ENCODE peak calls at places on chromosomes 6 and 20, in eight cellular contexts. H, C, K, O, J, U, F and D are unnamed samples.

GRCh38 chr20:18928626-18929025 is 115.0 kb downstream of the SCP2D1 start:
- DNase-seq in H (no peak), C (no peak), K (no peak), O (no peak), J (no peak), U (no peak), F (no peak), D (no peak)

GRCh38 chr6:57158658-57159057 is 13.5 kb upstream of the BAG2 start:
- DNase-seq in H (no peak), C (no peak), K (no peak), O (no peak), J (no peak), U (no peak), F (no peak), D (peak)

GRCh38 chr20:52105573-52106422 is 85.8 kb downstream of the ZFP64 start:
- DNase-seq in H (no peak), C (no peak), K (no peak), O (no peak), J (no peak), U (no peak), F (no peak), D (peak)

GRCh38 chr20:54629632-54630031 is 154.2 kb downstream of the DOK5 start:
- DNase-seq in H (no peak), C (no peak), K (no peak), O (no peak), J (no peak), U (no peak), F (no peak), D (no peak)

GRCh38 chr6:155939253-155939652 is 483.6 kb upstream of the NOX3 start:
- DNase-seq in H (no peak), C (no peak), K (no peak), O (no peak), J (no peak), U (no peak), F (no peak), D (no peak)

GRCh38 chr20:21179796-21180195 is 53.9 kb downstream of the KIZ start:
- DNase-seq in H (no peak), C (no peak), K (no peak), O (no peak), J (no peak), U (no peak), F (no peak), D (no peak)

GRCh38 chr20:62048821-62049291 is 16.8 kb downstream of the TAF4 start:
- DNase-seq in H (peak), C (peak), K (peak), O (no peak), J (no peak), U (no peak), F (no peak), D (no peak)

GRCh38 chr6:140537834-140538680 is 1163.6 kb upstream of the CITED2 start:
- DNase-seq in H (no peak), C (peak), K (no peak), O (no peak), J (peak), U (no peak), F (no peak), D (peak)

GRCh38 chr20:53621482-53622246 is 28.0 kb upstream of the ZNF217 start:
- DNase-seq in H (no peak), C (no peak), K (peak), O (peak), J (peak), U (peak), F (peak), D (peak)

GRCh38 chr6:117397536-117398227 is 28.1 kb downstream of the ROS1 start:
- DNase-seq in H (no peak), C (no peak), K (no peak), O (no peak), J (no peak), U (no peak), F (no peak), D (no peak)

GRCh38 chr20:51934301-51935002 is 132.1 kb upstream of the SALL4 start:
- DNase-seq in H (no peak), C (no peak), K (no peak), O (no peak), J (no peak), U (no peak), F (no peak), D (no peak)

GRCh38 chr20:41697861-41698559 is 79.8 kb upstream of the CHD6 start:
- DNase-seq in H (no peak), C (no peak), K (no peak), O (no peak), J (no peak), U (no peak), F (no peak), D (peak)

GRCh38 chr6:16244869-16245451 is 6.6 kb downstream of the GMPR start:
- DNase-seq in H (no peak), C (no peak), K (no peak), O (no peak), J (no peak), U (no peak), F (no peak), D (peak)

GRCh38 chr6:3788408-3789017 is 37.0 kb upstream of the PXDC1 start:
- DNase-seq in H (no peak), C (no peak), K (no peak), O (no peak), J (no peak), U (no peak), F (no peak), D (no peak)

DNA sequence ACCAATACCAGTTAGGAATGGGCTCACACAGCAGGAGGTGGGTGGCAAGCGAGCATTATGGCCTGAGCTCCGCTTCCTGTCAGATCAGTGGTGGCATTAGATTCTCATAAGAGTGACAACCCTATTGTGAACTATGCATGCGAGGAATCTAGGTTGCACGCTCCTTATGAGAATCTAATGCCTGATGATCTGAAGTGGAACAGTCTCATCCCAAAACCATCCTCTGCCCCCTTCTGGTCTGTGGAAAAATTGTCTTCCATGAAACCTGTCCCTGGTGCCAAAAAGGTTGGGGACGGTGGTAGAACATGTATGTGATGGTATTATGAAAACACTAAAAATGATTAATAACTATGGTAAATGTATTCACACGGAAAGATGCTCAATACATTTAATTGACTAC is 99.7 kb upstream of the HIVEP1 start:
- DNase-seq in H (no peak), C (no peak), K (no peak), O (no peak), J (no peak), U (no peak), F (no peak), D (no peak)
- TF ChIP-seq CTCF in H (no peak), C (no peak), K (no peak), O (peak), J (no peak), U (no peak), F (no peak), D (peak)

GRCh38 chr6:11778648-11779307 is at the start of gene ADTRP:
- DNase-seq in H (no peak), C (peak), K (peak), O (no peak), J (peak), U (peak), F (no peak), D (no peak)
- H3K27ac ChIP-seq in H (no peak), C (peak), K (peak), O (no peak), J (no peak), U (peak), F (no peak), D (no peak)

DNA sequence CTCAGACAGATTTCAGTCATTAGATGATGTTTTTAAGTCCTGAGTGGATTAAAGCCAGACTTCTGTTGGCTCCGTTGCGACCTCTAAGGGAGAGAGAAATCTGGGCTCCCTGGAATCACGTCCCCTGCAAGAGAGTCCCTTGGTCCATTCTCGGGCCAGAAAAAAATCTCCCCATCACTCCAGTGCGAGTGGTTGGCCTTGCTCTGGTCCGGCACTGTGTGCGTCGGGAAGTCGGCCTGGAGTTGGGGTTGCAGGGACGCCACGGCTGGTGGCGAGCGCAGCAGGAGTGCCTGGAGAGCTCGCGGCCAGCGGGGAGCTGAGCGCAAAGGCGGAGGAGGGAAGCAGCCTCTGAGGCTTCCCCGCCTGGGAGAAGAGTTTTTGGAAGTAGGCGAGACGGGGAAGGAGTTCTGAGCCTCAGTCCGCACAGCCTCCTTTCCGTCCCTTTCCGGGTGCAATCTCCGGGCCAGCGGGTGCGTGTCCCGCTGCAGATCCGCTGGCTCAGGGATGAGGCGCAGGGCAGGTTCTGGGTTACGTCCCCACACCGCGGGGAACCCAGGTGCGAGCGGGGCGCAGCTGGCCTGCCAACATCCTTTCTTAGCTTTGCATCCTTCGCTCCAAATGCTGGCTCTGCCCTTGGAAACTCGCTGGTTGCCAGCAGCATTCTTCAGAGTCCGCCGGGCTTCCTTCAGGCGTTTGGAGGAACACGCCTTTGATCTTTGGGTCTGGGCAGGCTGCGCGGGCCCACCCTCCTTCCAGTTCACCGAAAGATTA is 6.8 kb downstream of the TCF21 start:
- DNase-seq in H (no peak), C (no peak), K (peak), O (no peak), J (no peak), U (no peak), F (peak), D (no peak)
- TF ChIP-seq CTCF in H (no peak), C (no peak), K (no peak), O (no peak), J (no peak), U (no peak), F (no peak), D (no peak)

GRCh38 chr20:25487306-25487705 is 79.8 kb downstream of the GINS1 start:
- DNase-seq in H (no peak), C (no peak), K (no peak), O (no peak), J (no peak), U (no peak), F (no peak), D (peak)

GRCh38 chr20:25484911-25485511 is 77.5 kb downstream of the GINS1 start:
- DNase-seq in H (no peak), C (no peak), K (no peak), O (no peak), J (no peak), U (no peak), F (no peak), D (peak)

GRCh38 chr20:25484224-25484846 is 76.9 kb downstream of the GINS1 start:
- DNase-seq in H (no peak), C (no peak), K (no peak), O (no peak), J (no peak), U (no peak), F (no peak), D (peak)

GRCh38 chr20:25486377-25486776 is 78.9 kb downstream of the GINS1 start:
- DNase-seq in H (no peak), C (no peak), K (no peak), O (no peak), J (no peak), U (no peak), F (no peak), D (no peak)

DNA sequence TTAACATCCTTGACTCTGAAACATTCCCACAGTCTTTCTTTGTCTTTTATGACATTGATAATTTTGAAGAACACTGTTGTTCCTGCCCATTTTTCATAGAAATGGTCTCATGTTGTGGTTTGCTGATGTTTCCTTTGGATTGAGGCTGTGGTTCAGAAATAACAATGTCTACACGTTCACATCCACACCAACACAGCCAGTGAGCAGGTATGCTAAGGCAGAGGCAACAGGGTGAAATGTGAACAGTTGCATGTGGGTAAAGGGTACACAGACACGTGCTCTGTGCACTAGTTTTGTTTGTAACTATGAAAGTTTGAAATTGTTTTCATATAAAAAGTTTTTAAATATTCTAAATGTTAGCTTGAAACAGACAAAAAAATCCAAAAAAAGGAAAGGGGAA is 78.4 kb downstream of the GINS1 start:
- DNase-seq in H (no peak), C (no peak), K (no peak), O (no peak), J (no peak), U (no peak), F (no peak), D (no peak)
- H3K27ac ChIP-seq in H (no peak), C (no peak), K (no peak), O (no peak), J (no peak), U (no peak), F (no peak), D (no peak)

DNA sequence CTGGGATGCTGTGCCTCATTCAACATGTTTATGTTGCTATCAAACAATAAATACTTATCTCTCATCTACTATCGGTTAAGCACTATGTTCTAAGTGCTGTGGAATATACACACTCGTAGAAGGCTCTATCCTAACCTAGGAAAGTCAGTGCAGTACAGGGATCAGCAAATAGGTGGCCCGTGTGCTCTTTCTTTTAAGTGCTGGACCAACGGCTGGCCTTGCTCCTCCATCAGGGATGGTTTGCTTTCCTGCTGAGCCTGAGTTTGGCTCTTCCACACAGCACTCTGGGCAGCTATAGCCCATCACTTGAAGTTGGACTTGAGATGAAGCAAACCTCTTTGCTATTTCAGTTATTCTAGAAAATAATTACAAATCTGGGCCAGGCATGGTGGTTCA is 66.9 kb upstream of the KCNK16 start:
- DNase-seq in H (no peak), C (no peak), K (no peak), O (no peak), J (no peak), U (no peak), F (no peak), D (no peak)
- TF ChIP-seq CTCF in H (no peak), C (no peak), K (no peak), O (no peak), J (no peak), U (no peak), F (no peak), D (no peak)

DNA sequence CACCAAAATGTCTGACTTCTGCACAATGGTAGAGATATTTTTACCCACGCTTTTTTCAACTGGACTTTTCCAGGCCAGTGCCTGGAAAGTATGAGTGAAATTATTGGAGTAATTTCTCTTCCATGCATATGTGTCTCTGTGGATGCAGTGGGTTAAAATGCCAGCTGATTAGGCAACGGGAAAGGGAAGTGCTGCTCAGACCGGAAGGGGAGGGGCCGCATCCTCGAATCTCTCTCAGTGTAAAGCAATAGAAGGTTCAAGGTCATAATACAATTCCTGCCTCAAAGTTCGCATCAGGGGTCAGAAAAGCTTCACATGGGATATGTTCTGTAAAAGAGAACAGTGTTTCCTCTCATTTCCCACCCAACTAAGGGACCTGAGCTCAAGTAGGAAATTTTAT is 89.7 kb upstream of the MTHFD1L start:
- DNase-seq in H (no peak), C (no peak), K (no peak), O (no peak), J (no peak), U (no peak), F (no peak), D (no peak)
- H3K27ac ChIP-seq in H (no peak), C (peak), K (no peak), O (no peak), J (no peak), U (no peak), F (no peak), D (no peak)

GRCh38 chr20:33415948-33416347 is 14.6 kb upstream of the CDK5RAP1 start:
- DNase-seq in H (no peak), C (no peak), K (no peak), O (no peak), J (peak), U (no peak), F (peak), D (no peak)
- TF ChIP-seq CTCF in H (no peak), C (peak), K (peak), O (peak), J (peak), U (no peak), F (peak), D (no peak)

GRCh38 chr6:11356404-11357155 is 124.1 kb upstream of the NEDD9 start:
- DNase-seq in H (no peak), C (no peak), K (no peak), O (no peak), J (peak), U (peak), F (no peak), D (peak)
- H3K27ac ChIP-seq in H (peak), C (peak), K (peak), O (no peak), J (peak), U (peak), F (peak), D (no peak)

GRCh38 chr20:1528811-1529210 is 28.7 kb downstream of the SIRPD start:
- DNase-seq in H (no peak), C (no peak), K (no peak), O (no peak), J (no peak), U (no peak), F (no peak), D (peak)

GRCh38 chr20:1536893-1537730 is 20.4 kb downstream of the SIRPD start:
- DNase-seq in H (no peak), C (no peak), K (no peak), O (no peak), J (peak), U (no peak), F (no peak), D (no peak)

GRCh38 chr20:1537731-1538058 is 19.8 kb downstream of the SIRPD start:
- DNase-seq in H (no peak), C (peak), K (no peak), O (no peak), J (peak), U (peak), F (peak), D (no peak)

GRCh38 chr20:1535420-1536175 is 21.9 kb downstream of the SIRPD start:
- DNase-seq in H (no peak), C (peak), K (no peak), O (no peak), J (peak), U (peak), F (no peak), D (no peak)

DNA sequence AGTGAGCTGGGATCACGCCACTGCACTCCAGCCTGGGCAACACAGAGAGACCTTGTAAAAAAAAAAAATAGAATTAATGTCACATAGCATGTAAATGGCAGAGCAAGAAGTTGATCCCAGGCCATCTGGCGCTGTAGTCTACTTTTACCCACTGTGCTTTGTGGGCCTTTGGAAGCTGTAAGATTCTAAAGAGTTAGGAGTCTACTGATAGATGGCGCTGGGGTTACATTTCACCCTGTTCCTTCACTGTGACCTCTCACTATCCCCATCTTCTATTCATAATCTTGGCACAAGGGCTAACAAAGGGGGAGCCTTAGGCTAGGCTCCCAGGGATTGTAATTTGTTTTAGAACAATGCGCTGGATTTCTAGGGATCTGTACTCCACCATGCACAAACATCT is 24.4 kb downstream of the SIRPD start:
- DNase-seq in H (no peak), C (no peak), K (no peak), O (no peak), J (no peak), U (no peak), F (no peak), D (no peak)
- TF ChIP-seq CTCF in H (no peak), C (no peak), K (no peak), O (no peak), J (no peak), U (no peak), F (no peak), D (no peak)

DNA sequence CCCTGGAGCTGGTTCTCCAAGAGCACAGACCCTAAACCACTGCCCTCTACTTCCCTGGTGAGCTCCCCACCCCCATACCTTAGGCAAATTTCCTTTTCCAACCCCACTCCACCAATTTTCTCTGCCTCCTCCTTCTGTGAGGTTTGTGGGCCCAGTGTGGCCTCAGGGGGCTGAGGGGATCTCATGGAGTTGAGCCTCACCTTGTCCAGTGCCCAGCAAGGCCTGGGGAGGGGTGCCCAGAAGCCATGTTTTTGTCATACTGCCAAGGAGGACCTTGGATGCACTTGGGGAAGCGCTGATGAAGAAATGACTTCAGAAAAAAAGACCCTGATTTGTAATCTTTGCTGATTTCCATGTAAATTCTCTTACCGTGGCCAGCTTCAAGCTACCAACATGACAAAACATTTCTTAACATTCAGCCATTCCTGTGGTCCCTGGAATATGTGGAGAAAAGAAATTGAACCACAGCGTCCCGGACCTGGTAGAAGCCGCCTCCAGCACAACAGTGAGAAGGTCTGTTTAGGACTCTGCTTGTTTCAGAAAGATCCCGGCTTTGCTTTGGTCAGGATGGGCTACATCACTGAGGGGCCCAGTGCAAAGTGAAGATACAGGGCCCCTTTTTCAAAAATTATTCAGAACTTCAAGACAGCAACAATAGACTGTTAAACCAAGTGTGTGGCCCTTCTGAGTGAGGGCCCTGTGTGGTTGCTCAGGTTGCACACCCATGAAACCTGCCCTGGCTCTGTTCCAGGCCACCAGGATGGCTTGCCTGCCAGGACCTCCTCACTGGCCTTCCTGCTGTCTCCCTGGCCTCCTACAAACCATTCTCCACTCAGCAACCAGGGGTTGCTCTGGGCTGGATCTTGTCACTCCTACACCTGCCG is 52.5 kb downstream of the CHMP4B start:
- DNase-seq in H (no peak), C (no peak), K (no peak), O (no peak), J (no peak), U (peak), F (no peak), D (no peak)
- H3K27ac ChIP-seq in H (peak), C (no peak), K (no peak), O (no peak), J (no peak), U (no peak), F (no peak), D (no peak)